ENCODE peak calls at places on chromosomes 12 and 14, in ten cellular contexts. E is DND-41; J is kidney; O is suprapubic skin; Z is tibial artery; Q is psoas muscle; U is CD8-positive, alpha-beta T cell; K is prostate gland; T is fibroblast of pulmonary artery; B is colonic mucosa. V is an unnamed sample.
A peak's percentile ranks its signal among the peaks of the same experiment; 100 is the strongest.

GRCh38 chr14:90536511-90537191 is 139.8 kb downstream of the CALM1 start:
- DNase-seq in E (no peak), J (peak; percentile 80), O (no peak), Z (no peak), Q (no peak), U (no peak), K (no peak), T (no peak), B (no peak), V (no peak)

GRCh38 chr12:102521662-102522277 is 41.4 kb upstream of the IGF1 start:
- DNase-seq in E (no peak), J (no peak), O (no peak), Z (no peak), Q (no peak), U (no peak), K (no peak), T (no peak), B (no peak), V (no peak)

GRCh38 chr14:52064174-52064573 is 4.7 kb downstream of the NID2 start:
- DNase-seq in E (no peak), J (no peak), O (no peak), Z (no peak), Q (no peak), U (no peak), K (no peak), T (no peak), B (no peak), V (no peak)

GRCh38 chr12:109738209-109738608 is 24.6 kb downstream of the FAM222A start:
- DNase-seq in E (no peak), J (peak; percentile 54), O (peak; percentile 55), Z (peak; percentile 43), Q (peak; percentile 2), U (no peak), K (no peak), T (no peak), B (no peak), V (no peak)

GRCh38 chr14:90698379-90698869 is 117.8 kb downstream of the TTC7B start:
- DNase-seq in E (no peak), J (peak; percentile 82), O (no peak), Z (peak; percentile 87), Q (peak; percentile 81), U (no peak), K (no peak), T (peak; percentile 74), B (no peak), V (peak; percentile 70)

GRCh38 chr12:38905480-38906351 is at the start of gene CPNE8:
- DNase-seq in E (no peak), J (peak; percentile 95), O (peak; percentile 91), Z (peak; percentile 94), Q (peak; percentile 88), U (no peak), K (peak; percentile 41), T (peak; percentile 81), B (peak; percentile 86), V (peak; percentile 69)

GRCh38 chr14:90383731-90384542 is 12.9 kb upstream of the CALM1 start:
- DNase-seq in E (peak; percentile 69), J (peak; percentile 85), O (peak; percentile 83), Z (peak; percentile 81), Q (peak; percentile 81), U (peak; percentile 65), K (peak; percentile 58), T (peak; percentile 54), B (peak; percentile 61), V (peak; percentile 53)

GRCh38 chr12:15116073-15116472 is 105.1 kb downstream of the RERG start:
- DNase-seq in E (no peak), J (no peak), O (no peak), Z (peak; percentile 65), Q (no peak), U (no peak), K (no peak), T (no peak), B (no peak), V (no peak)

GRCh38 chr14:100586520-100587247 is 533 bp downstream of the BEGAIN start:
- DNase-seq in E (peak; percentile 35), J (peak; percentile 76), O (no peak), Z (peak; percentile 35), Q (peak; percentile 34), U (no peak), K (no peak), T (no peak), B (peak; percentile 63), V (no peak)

GRCh38 chr14:105200074-105200473 is 19.0 kb upstream of the NUDT14 start:
- DNase-seq in E (no peak), J (no peak), O (no peak), Z (no peak), Q (no peak), U (no peak), K (no peak), T (no peak), B (no peak), V (no peak)
- TF ChIP-seq CTCF in E (peak; percentile 38), J (no peak), O (no peak), Z (no peak), Q (no peak), U (no peak), K (no peak), T (no peak), B (no peak), V (no peak)

GRCh38 chr12:46825526-46826414 is at the start of gene SLC38A4:
- DNase-seq in E (no peak), J (peak; percentile 59), O (no peak), Z (peak; percentile 65), Q (peak; percentile 76), U (no peak), K (no peak), T (peak; percentile 51), B (peak; percentile 39), V (peak; percentile 64)
- TF ChIP-seq CTCF in E (no peak), J (peak; percentile 12), O (no peak), Z (peak; percentile 26), Q (no peak), U (no peak), K (no peak), T (peak; percentile 13), B (no peak), V (no peak)

GRCh38 chr12:97308576-97309198 is 153.9 kb upstream of the RMST start:
- DNase-seq in E (no peak), J (no peak), O (no peak), Z (no peak), Q (no peak), U (no peak), K (peak; percentile 33), T (peak; percentile 78), B (no peak), V (peak; percentile 63)
- TF ChIP-seq CTCF in E (peak; percentile 80), J (peak; percentile 75), O (peak; percentile 58), Z (peak; percentile 56), Q (peak; percentile 66), U (peak; percentile 91), K (peak; percentile 35), T (peak; percentile 79), B (peak; percentile 72), V (peak; percentile 78)

GRCh38 chr14:86055512-86055911 is 525.6 kb downstream of the FLRT2 start:
- DNase-seq in E (no peak), J (no peak), O (no peak), Z (no peak), Q (no peak), U (no peak), K (no peak), T (peak; percentile 6), B (no peak), V (no peak)
- TF ChIP-seq CTCF in E (peak; percentile 58), J (no peak), O (no peak), Z (no peak), Q (no peak), U (no peak), K (no peak), T (no peak), B (no peak), V (peak; percentile 23)

GRCh38 chr12:123657211-123657610 is 13.7 kb upstream of the TCTN2 start:
- DNase-seq in E (no peak), J (no peak), O (no peak), Z (no peak), Q (no peak), U (no peak), K (no peak), T (no peak), B (no peak), V (no peak)

GRCh38 chr12:123655420-123655819 is 15.5 kb upstream of the TCTN2 start:
- DNase-seq in E (no peak), J (no peak), O (no peak), Z (no peak), Q (no peak), U (no peak), K (no peak), T (no peak), B (no peak), V (no peak)

GRCh38 chr12:123660328-123660727 is 10.6 kb upstream of the TCTN2 start:
- DNase-seq in E (no peak), J (no peak), O (no peak), Z (no peak), Q (no peak), U (no peak), K (no peak), T (peak; percentile 90), B (no peak), V (peak; percentile 88)
- TF ChIP-seq CTCF in E (no peak), J (no peak), O (no peak), Z (no peak), Q (no peak), U (no peak), K (no peak), T (no peak), B (no peak), V (no peak)

DNA sequence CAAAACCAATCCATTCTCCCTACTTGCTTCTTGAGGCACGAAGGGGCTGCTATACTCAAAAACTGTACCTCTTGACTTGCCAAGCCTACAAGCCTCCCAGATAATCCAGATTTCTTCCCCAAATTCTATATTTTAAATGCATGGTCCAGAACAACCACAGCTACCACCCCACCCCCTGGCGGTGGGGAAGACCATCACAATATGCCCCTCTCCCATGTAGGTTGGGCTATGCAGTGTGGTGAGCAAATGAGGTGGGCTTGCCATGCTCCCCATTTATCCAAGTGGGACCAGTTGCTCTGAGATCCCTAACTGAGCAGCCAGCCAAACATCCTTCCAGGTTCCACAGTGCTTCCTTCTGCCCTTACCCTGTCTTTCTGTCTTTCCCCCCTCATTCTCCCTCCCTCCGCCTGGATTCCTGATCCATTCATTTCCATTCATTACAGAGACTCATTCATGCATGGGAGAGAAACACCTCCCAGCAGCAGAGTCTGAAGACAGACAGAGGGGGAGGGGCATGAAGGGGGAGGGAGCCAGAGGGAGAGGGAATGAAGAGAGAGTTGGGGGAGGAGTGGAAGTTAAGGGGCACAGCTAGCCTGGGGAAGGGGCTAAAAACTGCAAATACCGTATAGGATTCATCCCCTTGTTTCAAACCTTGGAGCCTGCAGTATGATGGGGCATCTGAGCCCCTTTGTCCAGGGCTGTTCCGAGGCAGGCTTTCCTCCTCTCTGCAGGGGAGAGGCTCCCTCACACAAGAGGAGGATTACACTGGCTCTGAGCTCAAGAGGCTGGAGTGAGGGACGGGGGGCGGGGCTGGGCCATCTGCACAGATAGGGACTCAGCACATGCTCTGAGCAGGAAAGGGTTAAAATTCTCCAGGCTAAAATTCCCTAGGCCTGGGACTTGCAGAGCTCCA is 4.4 kb downstream of the ZNF219 start:
- DNase-seq in E (no peak), J (no peak), O (no peak), Z (no peak), Q (no peak), U (no peak), K (no peak), T (no peak), B (peak; percentile 22), V (no peak)
- TF ChIP-seq CTCF in E (no peak), J (no peak), O (no peak), Z (no peak), Q (peak; percentile 4), U (no peak), K (no peak), T (peak; percentile 44), B (no peak), V (peak; percentile 39)